ENCODE peak calls at places on chromosomes 11 and 22, in eight cellular contexts. G, Q, J, U, H, E, V and M are unnamed samples.

GRCh38 chr11:95308512-95309035 is 77.6 kb upstream of the SESN3 start:
- DNase-seq in G (no peak), E (no peak), J (no peak), Q (no peak), V (no peak), H (no peak), U (no peak), M (no peak)

GRCh38 chr11:72483412-72484186 is 49.3 kb upstream of the CLPB start:
- DNase-seq in E (peak; percentile 31), U (no peak), Q (no peak), H (no peak), V (peak; percentile 5), J (no peak), G (no peak), M (peak; percentile 81)

GRCh38 chr11:112100457-112100856 is 13.8 kb downstream of the SDHD start:
- DNase-seq in E (no peak), H (no peak), J (no peak), G (no peak), U (no peak), V (no peak), Q (no peak), M (no peak)

GRCh38 chr11:45313211-45313865 is 27.2 kb upstream of the SYT13 start:
- DNase-seq in E (no peak), Q (no peak), V (no peak), G (no peak), U (no peak), J (no peak), H (no peak), M (no peak)

GRCh38 chr11:118742304-118742703 is 48.7 kb downstream of the DDX6 start:
- DNase-seq in U (no peak), H (no peak), J (no peak), Q (no peak), E (no peak), V (no peak), G (no peak), M (no peak)

GRCh38 chr22:37428649-37429586 is 1.6 kb upstream of the ELFN2 start:
- DNase-seq in U (no peak), V (peak; percentile 29), G (peak; percentile 64), H (no peak), J (no peak), Q (no peak), E (peak; percentile 62), M (peak; percentile 84)

GRCh38 chr11:77112641-77113381 is 10.2 kb downstream of the OMP start:
- DNase-seq in U (no peak), J (no peak), G (no peak), E (no peak), H (no peak), V (no peak), Q (no peak), M (no peak)

GRCh38 chr22:45812910-45813309 is 141.3 kb downstream of the ATXN10 start:
- DNase-seq in E (no peak), U (no peak), J (no peak), H (no peak), V (no peak), Q (no peak), G (no peak), M (no peak)

GRCh38 chr11:313304-313786 is 495 bp upstream of the IFITM1 start:
- DNase-seq in H (no peak), E (no peak), Q (no peak), V (no peak), J (no peak), G (no peak), U (no peak), M (no peak)

GRCh38 chr11:42647993-42648392 is 663.8 kb upstream of the API5 start:
- DNase-seq in U (no peak), V (no peak), H (no peak), G (no peak), E (no peak), Q (no peak), J (no peak), M (no peak)

GRCh38 chr11:117316197-117316961 is at the start of gene BACE1:
- DNase-seq in Q (peak; percentile 89), G (peak; percentile 69), U (peak; percentile 89), V (peak; percentile 71), H (peak; percentile 92), J (peak; percentile 88), E (peak; percentile 75), M (peak; percentile 93)

GRCh38 chr11:87213444-87213843 is 175.7 kb downstream of the TMEM135 start:
- DNase-seq in G (no peak), V (no peak), E (no peak), Q (no peak), J (no peak), U (no peak), H (no peak), M (no peak)

GRCh38 chr11:108786281-108786990 is 121.6 kb downstream of the DDX10 start:
- DNase-seq in U (no peak), Q (no peak), J (no peak), G (no peak), E (no peak), V (no peak), H (no peak), M (peak; percentile 21)

GRCh38 chr11:60098508-60098907 is 10.0 kb downstream of the MS4A2 start:
- DNase-seq in E (no peak), Q (no peak), V (no peak), G (no peak), H (no peak), J (no peak), U (no peak), M (no peak)

GRCh38 chr22:23073506-23074229 is 3.3 kb downstream of the GNAZ start:
- DNase-seq in Q (no peak), G (no peak), H (peak; percentile 53), V (no peak), J (peak; percentile 39), E (no peak), U (no peak), M (no peak)

DNA sequence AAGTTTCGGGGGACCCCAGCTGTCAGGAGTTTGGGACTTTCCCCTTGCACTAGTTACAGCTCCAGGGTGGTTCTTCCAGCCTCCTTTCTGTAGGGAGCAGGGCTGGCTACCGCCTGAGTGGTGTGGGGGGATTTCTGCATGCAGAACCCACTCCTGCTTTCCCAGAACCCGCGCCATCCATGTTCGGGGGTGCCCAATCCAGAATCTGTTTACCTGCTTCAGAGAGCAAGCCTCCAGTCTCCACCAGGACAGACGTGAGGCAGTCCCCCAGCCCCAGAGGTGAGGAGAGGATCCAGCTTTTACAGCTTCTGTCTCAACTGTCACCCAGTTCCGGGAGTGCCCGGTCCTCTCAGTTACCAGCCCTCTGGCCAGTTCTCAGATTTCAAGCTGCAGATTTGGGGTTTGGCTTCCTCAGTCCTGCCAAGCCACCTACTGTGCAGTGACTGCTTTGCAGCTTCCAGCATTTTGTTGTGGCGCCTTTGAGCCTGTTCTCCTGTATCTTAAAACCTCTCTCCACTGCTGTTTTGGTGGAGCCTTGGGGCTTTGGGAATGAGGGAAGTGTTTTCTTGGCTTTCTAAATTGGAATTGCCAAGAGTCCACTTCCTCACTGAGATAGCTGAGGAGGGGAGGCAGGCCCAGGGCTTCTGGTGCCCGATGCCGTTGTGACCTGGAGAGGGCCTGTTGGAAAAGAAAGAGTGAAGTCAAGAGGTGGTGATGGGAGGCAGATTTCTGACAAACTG is 513.2 kb downstream of the TBC1D22A start:
- DNase-seq in H (peak; percentile 35), G (no peak), J (peak; percentile 40), V (no peak), U (no peak), Q (no peak), E (no peak), M (no peak)
- H3K9me3 ChIP-seq in H (no peaks in the 10 kb centered on the region), G (no peaks in the 10 kb centered on the region), J (no peaks in the 10 kb centered on the region), V (no peaks in the 10 kb centered on the region), U (no peaks in the 10 kb centered on the region), Q (no peaks in the 10 kb centered on the region), E (no peaks in the 10 kb centered on the region), M (peaks cover 3% of the 10 kb centered on the region)

GRCh38 chr22:30074147-30074546 is 6.1 kb upstream of the HORMAD2 start:
- DNase-seq in H (no peak), G (no peak), Q (no peak), J (no peak), E (no peak), U (no peak), V (no peak), M (no peak)
- H3K4me1 ChIP-seq in H (no peaks in the 10 kb centered on the region), G (no peaks in the 10 kb centered on the region), Q (no peaks in the 10 kb centered on the region), J (no peaks in the 10 kb centered on the region), E (no peaks in the 10 kb centered on the region), U (no peaks in the 10 kb centered on the region), V (no peaks in the 10 kb centered on the region), M (no peaks in the 10 kb centered on the region)

DNA sequence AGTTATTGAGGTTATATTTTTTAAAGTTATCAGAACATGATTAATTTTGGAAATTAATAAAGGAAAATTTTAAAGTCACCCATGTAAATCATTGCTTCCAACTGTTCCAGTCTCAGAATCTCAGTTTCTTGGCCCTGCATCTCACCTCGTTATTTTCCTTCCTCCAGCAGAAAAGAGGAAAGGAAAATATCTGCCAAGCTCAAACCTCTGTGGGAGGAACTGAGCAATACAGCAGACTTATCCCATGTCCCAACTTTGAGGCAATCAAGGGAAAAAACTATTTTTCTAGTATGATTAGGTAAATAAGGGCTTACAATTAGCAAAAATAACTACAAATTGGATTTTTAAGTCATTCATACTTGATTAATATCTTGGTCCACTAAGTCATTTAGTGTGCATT is 30.1 kb downstream of the ELMOD1 start:
- DNase-seq in V (no peak), H (no peak), J (no peak), G (no peak), E (no peak), Q (no peak), U (no peak), M (no peak)
- TF ChIP-seq CTCF in V (no peak), H (no peak), J (no peak), G (no peak), E (no peak), Q (no peak), U (no peak), M (no peak)

GRCh38 chr22:49056301-49056700 is 771.4 kb downstream of the BRD1 start:
- DNase-seq in V (no peak), Q (no peak), E (no peak), U (no peak), H (peak; percentile 11), G (no peak), J (no peak), M (no peak)
- H3K9me3 ChIP-seq in V (no peaks in the 10 kb centered on the region), Q (no peaks in the 10 kb centered on the region), E (no peaks in the 10 kb centered on the region), U (no peaks in the 10 kb centered on the region), H (no peaks in the 10 kb centered on the region), G (no peaks in the 10 kb centered on the region), J (no peaks in the 10 kb centered on the region), M (no peaks in the 10 kb centered on the region)